ENCODE peak calls at places on chromosome 21, in five cellular contexts. C, A, F, U and D are unnamed samples.

GRCh38 chr21:45258476-45258875 is 29.2 kb downstream of the POFUT2 start:
- DNase-seq in C (peak), A (peak), F (peak), U (no peak), D (no peak)

GRCh38 chr21:43191521-43191920 is 22.7 kb downstream of the CRYAA start:
- DNase-seq in C (no peak), A (no peak), F (no peak), U (no peak), D (no peak)

GRCh38 chr21:36441715-36442114 is 38.2 kb downstream of the CLDN14 start:
- DNase-seq in C (no peak), A (no peak), F (no peak), U (no peak), D (no peak)

GRCh38 chr21:17988038-17988437 is 168.9 kb upstream of the C21orf91 start:
- DNase-seq in C (no peak), A (no peak), F (peak), U (no peak), D (no peak)

GRCh38 chr21:18155508-18156193 is 89.0 kb upstream of the CHODL start:
- DNase-seq in C (no peak), A (no peak), F (no peak), U (no peak), D (peak)

GRCh38 chr21:32055305-32055704 is 182.5 kb downstream of the HUNK start:
- DNase-seq in C (no peak), A (no peak), F (no peak), U (no peak), D (no peak)

GRCh38 chr21:25421327-25422028 is 185.8 kb downstream of the MRPL39 start:
- DNase-seq in C (peak), A (peak), F (peak), U (peak), D (peak)

GRCh38 chr21:25827513-25827912 is 92.7 kb downstream of the GABPA start:
- DNase-seq in C (no peak), A (no peak), F (no peak), U (no peak), D (no peak)

GRCh38 chr21:36540700-36541099 is 60.8 kb upstream of the CLDN14 start:
- DNase-seq in C (no peak), A (no peak), F (no peak), U (no peak), D (no peak)

GRCh38 chr21:31557421-31557955 is 102.0 kb upstream of the SOD1 start:
- DNase-seq in C (no peak), A (no peak), F (no peak), U (no peak), D (no peak)

GRCh38 chr21:45316871-45317400 is 29.2 kb upstream of the POFUT2 start:
- DNase-seq in C (no peak), A (peak), F (no peak), U (no peak), D (no peak)

GRCh38 chr21:38993561-38993960 is 187.8 kb downstream of the ETS2 start:
- DNase-seq in C (peak), A (peak), F (peak), U (no peak), D (peak)

GRCh38 chr21:43865471-43866181 is 603 bp downstream of the AGPAT3 start:
- DNase-seq in C (peak), A (peak), F (peak), U (peak), D (peak)

GRCh38 chr21:35303085-35303484 is 254.0 kb upstream of the RUNX1 start:
- DNase-seq in C (no peak), A (peak), F (peak), U (no peak), D (peak)

GRCh38 chr21:37136261-37136660 is 63.2 kb downstream of the TTC3 start:
- DNase-seq in C (no peak), A (no peak), F (no peak), U (no peak), D (no peak)

GRCh38 chr21:34983680-34984086 is 65.4 kb downstream of the RUNX1 start:
- DNase-seq in C (no peak), A (peak), F (peak), U (peak), D (peak)

GRCh38 chr21:44530903-44531605 is 8.9 kb downstream of the KRTAP10-1 start:
- DNase-seq in C (no peak), A (no peak), F (no peak), U (no peak), D (no peak)

GRCh38 chr21:41808094-41808493 is 41.2 kb upstream of the RIPK4 start:
- DNase-seq in C (no peak), A (no peak), F (no peak), U (no peak), D (no peak)

GRCh38 chr21:45460611-45461368 is 55.8 kb downstream of the COL18A1 start:
- DNase-seq in C (no peak), A (peak), F (peak), U (no peak), D (peak)

GRCh38 chr21:15455819-15456462 is 273.8 kb upstream of the USP25 start:
- DNase-seq in C (no peak), A (no peak), F (peak), U (no peak), D (no peak)

GRCh38 chr21:37006521-37007291 is at the start of gene RIPPLY3:
- DNase-seq in C (peak), A (no peak), F (peak), U (peak), D (peak)

GRCh38 chr21:38802050-38803026 is 3.4 kb upstream of the ETS2 start:
- DNase-seq in C (no peak), A (no peak), F (peak), U (no peak), D (no peak)

GRCh38 chr21:36129219-36129618 is 5.7 kb upstream of the CBR3 start:
- DNase-seq in C (no peak), A (no peak), F (no peak), U (peak), D (no peak)

GRCh38 chr21:45045481-45045880 is 28.9 kb upstream of the ADARB1 start:
- DNase-seq in C (no peak), A (peak), F (no peak), U (no peak), D (no peak)

GRCh38 chr21:46066843-46067331 is 31.0 kb upstream of the COL6A2 start:
- DNase-seq in C (no peak), A (peak), F (no peak), U (no peak), D (peak)

GRCh38 chr21:26405071-26405470 is 168.0 kb downstream of the CYYR1 start:
- DNase-seq in C (no peak), A (no peak), F (peak), U (no peak), D (peak)

GRCh38 chr21:42389449-42389835 is 6.4 kb downstream of the TMPRSS3 start:
- DNase-seq in C (peak), A (no peak), F (peak), U (no peak), D (no peak)

GRCh38 chr21:36627242-36627641 is 71.7 kb upstream of the SIM2 start:
- DNase-seq in C (no peak), A (peak), F (peak), U (no peak), D (peak)

GRCh38 chr21:43731891-43732711 is 13.2 kb downstream of the PDXK start:
- DNase-seq in C (no peak), A (peak), F (peak), U (no peak), D (peak)

GRCh38 chr21:31156169-31156568 is 117.9 kb upstream of the KRTAP19-8 start:
- DNase-seq in C (no peak), A (no peak), F (no peak), U (no peak), D (no peak)

GRCh38 chr21:37475186-37475868 is 108.8 kb downstream of the DYRK1A start:
- DNase-seq in C (no peak), A (no peak), F (no peak), U (no peak), D (no peak)

GRCh38 chr21:18334066-18334465 is 69.5 kb downstream of the TMPRSS15 start:
- DNase-seq in C (no peak), A (no peak), F (no peak), U (no peak), D (no peak)

GRCh38 chr21:42486551-42486950 is 9.5 kb downstream of the RSPH1 start:
- DNase-seq in C (no peak), A (no peak), F (no peak), U (no peak), D (no peak)

GRCh38 chr21:25658427-25658980 is 19.4 kb downstream of the JAM2 start:
- DNase-seq in C (no peak), A (no peak), F (no peak), U (no peak), D (no peak)

GRCh38 chr21:41612674-41613250 is 104.8 kb upstream of the TMPRSS2 start:
- DNase-seq in C (peak), A (peak), F (peak), U (peak), D (peak)

GRCh38 chr21:41926068-41926806 is 27.6 kb downstream of the C2CD2 start:
- DNase-seq in C (peak), A (peak), F (peak), U (peak), D (peak)

GRCh38 chr21:31518580-31518979 is 140.9 kb upstream of the SOD1 start:
- DNase-seq in C (no peak), A (no peak), F (no peak), U (no peak), D (no peak)